ENCODE peak calls at places on chromosomes 4 and X, in nine cellular contexts. M, F, Q, A, S, I, L, C and T are unnamed samples.

GRCh38 chr4:76589402-76589801 is 154.4 kb downstream of the SHROOM3 start:
- DNase-seq in M (no peak), C (peak; percentile 80), Q (peak; percentile 65), F (no peak), S (no peak), A (peak; percentile 26), I (peak; percentile 69), L (no peak), T (no peak)

GRCh38 chr4:153731239-153731638 is 28.6 kb downstream of the RNF175 start:
- DNase-seq in C (peak; percentile 49), S (no peak), L (no peak), Q (peak; percentile 47), A (no peak), I (peak; percentile 86), M (no peak), F (no peak), T (no peak)

GRCh38 chr4:113541933-113542332 is 219.6 kb downstream of the CAMK2D start:
- DNase-seq in A (no peak), F (no peak), Q (no peak), L (no peak), S (no peak), C (no peak), M (no peak), I (no peak), T (no peak)

GRCh38 chr4:123064390-123064789 is 142.0 kb upstream of the NUDT6 start:
- DNase-seq in C (no peak), F (no peak), I (no peak), Q (peak; percentile 73), A (peak; percentile 65), L (no peak), S (no peak), M (no peak), T (no peak)

GRCh38 chrX:49754238-49754857 is 58.6 kb upstream of the PAGE1 start:
- DNase-seq in F (peak; percentile 13), A (peak; percentile 58), C (no peak), Q (peak; percentile 63), L (peak; percentile 5), S (peak; percentile 53), M (peak; percentile 43), I (peak; percentile 17), T (no peak)

GRCh38 chrX:8663325-8663724 is 68.6 kb downstream of the ANOS1 start:
- DNase-seq in F (no peak), M (no peak), I (no peak), L (no peak), C (no peak), A (peak; percentile 22), S (no peak), Q (no peak), T (no peak)

GRCh38 chr4:158255727-158256324 is 45.5 kb downstream of the TMEM144 start:
- DNase-seq in I (peak; percentile 68), C (no peak), F (no peak), S (no peak), Q (peak; percentile 84), L (peak; percentile 15), A (peak; percentile 64), M (no peak), T (no peak)

GRCh38 chr4:81723927-81724587 is 252.3 kb upstream of the RASGEF1B start:
- DNase-seq in M (no peak), I (peak; percentile 12), F (no peak), Q (peak; percentile 27), L (no peak), C (no peak), A (no peak), S (no peak), T (no peak)

GRCh38 chr4:87114245-87115062 is 106.0 kb downstream of the KLHL8 start:
- DNase-seq in C (no peak), L (no peak), Q (no peak), A (no peak), I (no peak), F (no peak), S (no peak), M (no peak), T (no peak)

GRCh38 chr4:9771069-9771468 is 10.4 kb upstream of the DRD5 start:
- DNase-seq in Q (no peak), I (no peak), A (peak; percentile 29), S (no peak), F (no peak), C (no peak), M (no peak), L (no peak), T (peak; percentile 7)

GRCh38 chrX:11678174-11678573 is 12.5 kb upstream of the ARHGAP6 start:
- DNase-seq in L (no peak), S (no peak), I (no peak), C (no peak), F (no peak), A (peak; percentile 21), Q (peak; percentile 17), M (no peak), T (no peak)

GRCh38 chr4:140529434-140529833 is 5.5 kb downstream of the ELMOD2 start:
- DNase-seq in F (no peak), I (no peak), C (no peak), A (no peak), L (no peak), M (no peak), S (no peak), Q (no peak), T (peak; percentile 38)

GRCh38 chr4:3729188-3729884 is 36.8 kb upstream of the ADRA2C start:
- DNase-seq in L (no peak), F (no peak), A (no peak), C (peak; percentile 25), Q (no peak), M (no peak), I (no peak), S (no peak), T (no peak)

GRCh38 chr4:73396993-73397972 is 6.8 kb upstream of the ALB start:
- DNase-seq in M (no peak), I (no peak), F (no peak), C (no peak), Q (no peak), L (no peak), S (no peak), A (no peak), T (no peak)

GRCh38 chr4:186554485-186554884 is 882 bp downstream of the MTNR1A start:
- DNase-seq in A (peak; percentile 46), F (no peak), S (no peak), Q (peak; percentile 38), M (no peak), C (no peak), L (no peak), I (no peak), T (no peak)

GRCh38 chr4:40976343-40976742 is 226.6 kb downstream of the NSUN7 start:
- DNase-seq in L (peak; percentile 45), S (no peak), I (peak; percentile 72), A (peak; percentile 79), M (no peak), F (peak; percentile 49), Q (peak; percentile 79), C (no peak), T (no peak)

GRCh38 chrX:38859602-38860001 is 58.3 kb downstream of the MID1IP1 start:
- DNase-seq in Q (peak; percentile 23), I (peak; percentile 48), S (no peak), F (no peak), A (no peak), L (no peak), C (no peak), M (no peak), T (no peak)

GRCh38 chr4:185709802-185710486 is 102.0 kb downstream of the SORBS2 start:
- DNase-seq in A (peak; percentile 9), F (no peak), C (no peak), Q (peak; percentile 78), I (peak; percentile 53), L (no peak), S (no peak), M (no peak), T (no peak)

GRCh38 chr4:147286846-147287587 is 193.9 kb upstream of the EDNRA start:
- DNase-seq in I (no peak), L (no peak), Q (peak; percentile 28), M (no peak), A (no peak), C (no peak), S (no peak), F (no peak), T (no peak)

GRCh38 chr4:15078682-15079642 is 76.7 kb downstream of the CPEB2 start:
- DNase-seq in C (no peak), Q (peak; percentile 92), F (no peak), S (no peak), I (peak; percentile 49), A (peak; percentile 27), M (no peak), L (no peak), T (no peak)

GRCh38 chr4:15779336-15779735 is 1.2 kb downstream of the CD38 start:
- DNase-seq in M (peak; percentile 61), L (no peak), Q (peak; percentile 83), I (peak; percentile 51), C (no peak), F (no peak), A (peak; percentile 52), S (no peak), T (peak; percentile 53)

GRCh38 chrX:13254870-13255269 is 65.0 kb downstream of the ATXN3L start:
- DNase-seq in S (no peak), C (no peak), I (no peak), Q (no peak), F (no peak), A (no peak), L (peak; percentile 11), M (no peak), T (no peak)

GRCh38 chr4:8707045-8707781 is 114.6 kb downstream of the CPZ start:
- DNase-seq in S (no peak), F (no peak), L (no peak), Q (no peak), A (no peak), I (no peak), C (no peak), M (peak; percentile 17), T (no peak)

GRCh38 chr4:105998210-105998609 is 102.9 kb downstream of the NPNT start:
- DNase-seq in S (no peak), F (no peak), I (no peak), C (no peak), Q (no peak), A (no peak), M (no peak), L (no peak), T (no peak)

GRCh38 chr4:129929052-129929451 is 833.1 kb downstream of the C4orf33 start:
- DNase-seq in F (no peak), L (peak; percentile 10), S (no peak), Q (no peak), C (no peak), M (no peak), A (peak; percentile 7), I (no peak), T (no peak)

GRCh38 chr4:179750374-179750773 is 2308.1 kb upstream of the AGA start:
- DNase-seq in A (no peak), L (no peak), F (no peak), C (no peak), M (no peak), I (peak; percentile 42), Q (peak; percentile 1), S (no peak), T (no peak)